ENCODE peak calls at places on chromosome 4, in seven cellular contexts. One of them, this sample, is unnamed.

GRCh38 chr4:8940792-8941491 is 69.3 kb upstream of the HMX1 start:
- DNase-seq in A673: no peak
- DNase-seq in upper lobe of right lung: no peak
- DNase-seq in IMR-90: no peak
- DNase-seq in AG09309: no peak
- DNase-seq in A549: peak; percentile 17
- DNase-seq in choroid plexus epithelial cell: no peak
- DNase-seq in this sample: no peak

GRCh38 chr4:156779774-156780173 is 191.8 kb downstream of the PDGFC start:
- DNase-seq in A673: no peak
- DNase-seq in IMR-90: peak; percentile 95
- DNase-seq in AG09309: no peak
- DNase-seq in choroid plexus epithelial cell: peak; percentile 90
- DNase-seq in A549: no peak
- DNase-seq in upper lobe of right lung: no peak
- DNase-seq in this sample: peak; percentile 71

GRCh38 chr4:153763404-153763803 is 3.6 kb upstream of the RNF175 start:
- DNase-seq in A673: peak; percentile 26
- DNase-seq in IMR-90: no peak
- DNase-seq in choroid plexus epithelial cell: no peak
- DNase-seq in AG09309: no peak
- DNase-seq in upper lobe of right lung: no peak
- DNase-seq in A549: no peak
- DNase-seq in this sample: peak; percentile 21

GRCh38 chr4:174934360-174934759 is 16.2 kb downstream of the ADAM29 start:
- DNase-seq in A673: no peak
- DNase-seq in choroid plexus epithelial cell: no peak
- DNase-seq in AG09309: no peak
- DNase-seq in A549: no peak
- DNase-seq in IMR-90: no peak
- DNase-seq in upper lobe of right lung: no peak
- DNase-seq in this sample: no peak

GRCh38 chr4:120658772-120659171 is 263.8 kb downstream of the PRDM5 start:
- DNase-seq in A673: no peak
- DNase-seq in AG09309: no peak
- DNase-seq in A549: no peak
- DNase-seq in IMR-90: no peak
- DNase-seq in choroid plexus epithelial cell: no peak
- DNase-seq in upper lobe of right lung: no peak
- DNase-seq in this sample: no peak

GRCh38 chr4:63296773-63297172 is 1112.5 kb downstream of the TECRL start:
- DNase-seq in choroid plexus epithelial cell: peak; percentile 7
- DNase-seq in A549: peak; percentile 1
- DNase-seq in AG09309: no peak
- DNase-seq in IMR-90: no peak
- DNase-seq in upper lobe of right lung: no peak
- DNase-seq in A673: no peak
- DNase-seq in this sample: peak; percentile 51

GRCh38 chr4:150411527-150411926 is 170.4 kb upstream of the MAB21L2 start:
- DNase-seq in AG09309: no peak
- DNase-seq in upper lobe of right lung: no peak
- DNase-seq in choroid plexus epithelial cell: peak; percentile 44
- DNase-seq in A673: no peak
- DNase-seq in A549: no peak
- DNase-seq in IMR-90: no peak
- DNase-seq in this sample: no peak

GRCh38 chr4:73415807-73416238 is 11.7 kb downstream of the ALB start:
- DNase-seq in choroid plexus epithelial cell: no peak
- DNase-seq in AG09309: no peak
- DNase-seq in A549: no peak
- DNase-seq in IMR-90: no peak
- DNase-seq in A673: no peak
- DNase-seq in upper lobe of right lung: no peak
- DNase-seq in this sample: no peak

GRCh38 chr4:52714597-52715254 is 36.5 kb downstream of the ERVMER34-1 start:
- DNase-seq in IMR-90: no peak
- DNase-seq in upper lobe of right lung: no peak
- DNase-seq in choroid plexus epithelial cell: peak; percentile 27
- DNase-seq in AG09309: no peak
- DNase-seq in A673: no peak
- DNase-seq in A549: no peak
- DNase-seq in this sample: no peak

GRCh38 chr4:138898282-138898681 is 117.3 kb upstream of the NOCT start:
- DNase-seq in AG09309: no peak
- DNase-seq in upper lobe of right lung: no peak
- DNase-seq in choroid plexus epithelial cell: peak; percentile 39
- DNase-seq in A673: no peak
- DNase-seq in IMR-90: peak; percentile 58
- DNase-seq in A549: no peak
- DNase-seq in this sample: peak; percentile 25

GRCh38 chr4:139743027-139743426 is 77.4 kb downstream of the MGST2 start:
- DNase-seq in A549: no peak
- DNase-seq in upper lobe of right lung: no peak
- DNase-seq in choroid plexus epithelial cell: no peak
- DNase-seq in A673: no peak
- DNase-seq in AG09309: no peak
- DNase-seq in IMR-90: no peak
- DNase-seq in this sample: peak; percentile 67

GRCh38 chr4:10114147-10114546 is 2.5 kb downstream of the WDR1 start:
- DNase-seq in IMR-90: no peak
- DNase-seq in choroid plexus epithelial cell: no peak
- DNase-seq in upper lobe of right lung: no peak
- DNase-seq in A549: no peak
- DNase-seq in A673: no peak
- DNase-seq in AG09309: no peak
- DNase-seq in this sample: no peak
- H3K4me3 ChIP-seq in IMR-90: no peak overlapping the region
- H3K4me3 ChIP-seq in choroid plexus epithelial cell: peak overlapping the region; percentile 81
- H3K4me3 ChIP-seq in upper lobe of right lung: peak overlapping the region; percentile 85
- H3K4me3 ChIP-seq in A549: no peak overlapping the region
- H3K4me3 ChIP-seq in A673: no peak overlapping the region
- H3K4me3 ChIP-seq in AG09309: no peak overlapping the region
- H3K4me3 ChIP-seq in this sample: no peak overlapping the region

GRCh38 chr4:42965326-42965725 is 72.8 kb downstream of the GRXCR1 start:
- DNase-seq in A549: no peak
- DNase-seq in IMR-90: no peak
- DNase-seq in choroid plexus epithelial cell: no peak
- DNase-seq in AG09309: no peak
- DNase-seq in A673: no peak
- DNase-seq in upper lobe of right lung: no peak
- DNase-seq in this sample: peak; percentile 22
- TF ChIP-seq CTCF in A549: no peak
- TF ChIP-seq CTCF in IMR-90: no peak
- TF ChIP-seq CTCF in choroid plexus epithelial cell: no peak
- TF ChIP-seq CTCF in AG09309: no peak
- TF ChIP-seq CTCF in A673: no peak
- TF ChIP-seq CTCF in upper lobe of right lung: no peak
- TF ChIP-seq CTCF in this sample: peak; percentile 34

GRCh38 chr4:118586357-118586790 is 98.8 kb upstream of the METTL14 start:
- DNase-seq in choroid plexus epithelial cell: no peak
- DNase-seq in A673: no peak
- DNase-seq in A549: no peak
- DNase-seq in AG09309: no peak
- DNase-seq in IMR-90: no peak
- DNase-seq in upper lobe of right lung: no peak
- DNase-seq in this sample: no peak
- H3K4me3 ChIP-seq in choroid plexus epithelial cell: no peak overlapping the region
- H3K4me3 ChIP-seq in A673: no peak overlapping the region
- H3K4me3 ChIP-seq in A549: no peak overlapping the region
- H3K4me3 ChIP-seq in AG09309: no peak overlapping the region
- H3K4me3 ChIP-seq in IMR-90: no peak overlapping the region
- H3K4me3 ChIP-seq in upper lobe of right lung: no peak overlapping the region
- H3K4me3 ChIP-seq in this sample: no peak overlapping the region

GRCh38 chr4:158162637-158163036 is 10.2 kb downstream of the GASK1B start:
- DNase-seq in A673: no peak
- DNase-seq in A549: peak; percentile 21
- DNase-seq in AG09309: no peak
- DNase-seq in upper lobe of right lung: no peak
- DNase-seq in choroid plexus epithelial cell: no peak
- DNase-seq in IMR-90: peak; percentile 20
- DNase-seq in this sample: peak; percentile 29
- TF ChIP-seq CTCF in A673: no peak
- TF ChIP-seq CTCF in A549: no peak
- TF ChIP-seq CTCF in AG09309: no peak
- TF ChIP-seq CTCF in upper lobe of right lung: no peak
- TF ChIP-seq CTCF in choroid plexus epithelial cell: no peak
- TF ChIP-seq CTCF in IMR-90: no peak
- TF ChIP-seq CTCF in this sample: no peak

GRCh38 chr4:80053140-80053910 is 19.7 kb downstream of the ANTXR2 start:
- DNase-seq in upper lobe of right lung: no peak
- DNase-seq in IMR-90: no peak
- DNase-seq in AG09309: no peak
- DNase-seq in choroid plexus epithelial cell: peak; percentile 17
- DNase-seq in A549: no peak
- DNase-seq in A673: no peak
- DNase-seq in this sample: no peak

GRCh38 chr4:80062527-80062926 is 10.5 kb downstream of the ANTXR2 start:
- DNase-seq in choroid plexus epithelial cell: no peak
- DNase-seq in upper lobe of right lung: no peak
- DNase-seq in A549: no peak
- DNase-seq in AG09309: no peak
- DNase-seq in A673: no peak
- DNase-seq in IMR-90: no peak
- DNase-seq in this sample: no peak

GRCh38 chr4:80054375-80054774 is 18.7 kb downstream of the ANTXR2 start:
- DNase-seq in AG09309: no peak
- DNase-seq in upper lobe of right lung: no peak
- DNase-seq in choroid plexus epithelial cell: peak; percentile 20
- DNase-seq in IMR-90: no peak
- DNase-seq in A673: no peak
- DNase-seq in A549: no peak
- DNase-seq in this sample: no peak

DNA sequence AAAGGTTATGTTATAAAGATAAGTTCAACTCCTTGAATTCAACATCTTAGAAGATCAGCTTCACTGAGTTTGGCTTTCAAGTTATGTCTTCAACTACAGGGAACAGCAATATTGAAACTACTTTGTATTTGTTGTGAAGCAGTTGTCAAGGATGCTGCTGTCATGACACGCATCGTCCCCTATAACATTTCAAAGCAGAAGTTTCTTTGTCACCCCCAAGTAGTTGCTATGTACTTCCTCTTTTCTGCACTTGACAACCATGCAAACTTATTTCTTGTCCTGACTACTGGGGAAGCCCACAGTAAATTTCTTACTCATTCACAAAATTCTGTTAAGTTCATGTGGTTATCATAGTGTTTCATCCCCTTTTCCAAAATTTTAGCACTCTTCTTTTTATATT is 14.3 kb downstream of the ANTXR2 start:
- DNase-seq in IMR-90: peak; percentile 24
- DNase-seq in AG09309: no peak
- DNase-seq in choroid plexus epithelial cell: no peak
- DNase-seq in upper lobe of right lung: no peak
- DNase-seq in A673: no peak
- DNase-seq in A549: no peak
- DNase-seq in this sample: no peak
- H3K4me3 ChIP-seq in IMR-90: no peak overlapping the region
- H3K4me3 ChIP-seq in AG09309: no peak overlapping the region
- H3K4me3 ChIP-seq in choroid plexus epithelial cell: no peak overlapping the region
- H3K4me3 ChIP-seq in upper lobe of right lung: no peak overlapping the region
- H3K4me3 ChIP-seq in A673: no peak overlapping the region
- H3K4me3 ChIP-seq in A549: no peak overlapping the region
- H3K4me3 ChIP-seq in this sample: no peak overlapping the region

GRCh38 chr4:18536420-18536819 is 514.9 kb upstream of the LCORL start:
- DNase-seq in A549: no peak
- DNase-seq in AG09309: no peak
- DNase-seq in A673: peak; percentile 3
- DNase-seq in upper lobe of right lung: no peak
- DNase-seq in IMR-90: no peak
- DNase-seq in choroid plexus epithelial cell: no peak
- DNase-seq in this sample: no peak
- TF ChIP-seq CTCF in A549: no peak
- TF ChIP-seq CTCF in AG09309: no peak
- TF ChIP-seq CTCF in A673: no peak
- TF ChIP-seq CTCF in upper lobe of right lung: no peak
- TF ChIP-seq CTCF in IMR-90: no peak
- TF ChIP-seq CTCF in choroid plexus epithelial cell: no peak
- TF ChIP-seq CTCF in this sample: no peak

GRCh38 chr4:6391852-6392188 is 80.6 kb downstream of the PPP2R2C start:
- DNase-seq in AG09309: no peak
- DNase-seq in IMR-90: no peak
- DNase-seq in A673: no peak
- DNase-seq in choroid plexus epithelial cell: no peak
- DNase-seq in A549: peak; percentile 13
- DNase-seq in upper lobe of right lung: no peak
- DNase-seq in this sample: peak; percentile 58

GRCh38 chr4:6392407-6392806 is 80.0 kb downstream of the PPP2R2C start:
- DNase-seq in AG09309: no peak
- DNase-seq in A673: no peak
- DNase-seq in A549: no peak
- DNase-seq in choroid plexus epithelial cell: no peak
- DNase-seq in upper lobe of right lung: no peak
- DNase-seq in IMR-90: no peak
- DNase-seq in this sample: no peak

GRCh38 chr4:6390357-6390756 is 82.1 kb downstream of the PPP2R2C start:
- DNase-seq in IMR-90: no peak
- DNase-seq in AG09309: no peak
- DNase-seq in A549: no peak
- DNase-seq in upper lobe of right lung: no peak
- DNase-seq in A673: no peak
- DNase-seq in choroid plexus epithelial cell: peak; percentile 15
- DNase-seq in this sample: no peak

GRCh38 chr4:6393066-6393465 is 79.3 kb downstream of the PPP2R2C start:
- DNase-seq in AG09309: no peak
- DNase-seq in IMR-90: no peak
- DNase-seq in A673: no peak
- DNase-seq in A549: no peak
- DNase-seq in choroid plexus epithelial cell: no peak
- DNase-seq in upper lobe of right lung: no peak
- DNase-seq in this sample: no peak

GRCh38 chr4:6391186-6391851 is 81.1 kb downstream of the PPP2R2C start:
- DNase-seq in choroid plexus epithelial cell: no peak
- DNase-seq in A549: no peak
- DNase-seq in upper lobe of right lung: no peak
- DNase-seq in IMR-90: no peak
- DNase-seq in A673: no peak
- DNase-seq in AG09309: no peak
- DNase-seq in this sample: peak; percentile 27
- H3K4me3 ChIP-seq in choroid plexus epithelial cell: no peak overlapping the region
- H3K4me3 ChIP-seq in A549: no peak overlapping the region
- H3K4me3 ChIP-seq in upper lobe of right lung: no peak overlapping the region
- H3K4me3 ChIP-seq in IMR-90: no peak overlapping the region
- H3K4me3 ChIP-seq in A673: no peak overlapping the region
- H3K4me3 ChIP-seq in AG09309: no peak overlapping the region
- H3K4me3 ChIP-seq in this sample: no peak overlapping the region

This sample was measured in epithelial cell of esophagus.